ENCODE peak calls at places on chromosomes 16 and 17, in five cellular contexts. One of them, this sample, is unnamed.

GRCh38 chr16:81987121-81987520 is 24.1 kb downstream of the SDR42E1 start:
- DNase-seq in T-helper 1 cell: no peak
- DNase-seq in stimulated activated CD4-positive, alpha-beta T cell treated with anti-CD3 and anti-CD28 coated beads, Interleukin-15, amount 100 ng/mL, for 24 hours: no peak
- DNase-seq in COR-L47: no peak
- DNase-seq in GM18507: no peak
- DNase-seq in this sample: no peak

GRCh38 chr16:70735141-70735979 is 49.5 kb upstream of the MTSS2 start:
- DNase-seq in T-helper 1 cell: no peak
- DNase-seq in stimulated activated CD4-positive, alpha-beta T cell treated with anti-CD3 and anti-CD28 coated beads, Interleukin-15, amount 100 ng/mL, for 24 hours: no peak
- DNase-seq in COR-L47: no peak
- DNase-seq in GM18507: no peak
- DNase-seq in this sample: no peak

GRCh38 chr16:78183886-78184553 is 84.6 kb downstream of the WWOX start:
- DNase-seq in T-helper 1 cell: no peak
- DNase-seq in stimulated activated CD4-positive, alpha-beta T cell treated with anti-CD3 and anti-CD28 coated beads, Interleukin-15, amount 100 ng/mL, for 24 hours: no peak
- DNase-seq in COR-L47: peak
- DNase-seq in GM18507: no peak
- DNase-seq in this sample: peak

GRCh38 chr16:35629001-35629400 is 2169.6 kb downstream of the TP53TG3F start:
- DNase-seq in T-helper 1 cell: no peak
- DNase-seq in stimulated activated CD4-positive, alpha-beta T cell treated with anti-CD3 and anti-CD28 coated beads, Interleukin-15, amount 100 ng/mL, for 24 hours: no peak
- DNase-seq in COR-L47: no peak
- DNase-seq in GM18507: no peak
- DNase-seq in this sample: no peak

GRCh38 chr17:50817142-50817751 is 18.1 kb upstream of the WFIKKN2 start:
- DNase-seq in T-helper 1 cell: peak
- DNase-seq in stimulated activated CD4-positive, alpha-beta T cell treated with anti-CD3 and anti-CD28 coated beads, Interleukin-15, amount 100 ng/mL, for 24 hours: peak
- DNase-seq in COR-L47: no peak
- DNase-seq in GM18507: no peak
- DNase-seq in this sample: peak

GRCh38 chr17:2138768-2139167 is 83.9 kb downstream of the HIC1 start:
- DNase-seq in T-helper 1 cell: no peak
- DNase-seq in stimulated activated CD4-positive, alpha-beta T cell treated with anti-CD3 and anti-CD28 coated beads, Interleukin-15, amount 100 ng/mL, for 24 hours: no peak
- DNase-seq in COR-L47: no peak
- DNase-seq in GM18507: no peak
- DNase-seq in this sample: peak

GRCh38 chr17:37230633-37231032 is 145.2 kb upstream of the C17orf78 start:
- DNase-seq in T-helper 1 cell: no peak
- DNase-seq in stimulated activated CD4-positive, alpha-beta T cell treated with anti-CD3 and anti-CD28 coated beads, Interleukin-15, amount 100 ng/mL, for 24 hours: no peak
- DNase-seq in COR-L47: no peak
- DNase-seq in GM18507: no peak
- DNase-seq in this sample: no peak

GRCh38 chr16:29825145-29826044 is 5.1 kb downstream of the MVP start:
- DNase-seq in T-helper 1 cell: no peak
- DNase-seq in stimulated activated CD4-positive, alpha-beta T cell treated with anti-CD3 and anti-CD28 coated beads, Interleukin-15, amount 100 ng/mL, for 24 hours: peak
- DNase-seq in COR-L47: no peak
- DNase-seq in GM18507: no peak
- DNase-seq in this sample: peak

GRCh38 chr16:79170565-79171242 is 429.8 kb downstream of the MAF start:
- DNase-seq in T-helper 1 cell: no peak
- DNase-seq in stimulated activated CD4-positive, alpha-beta T cell treated with anti-CD3 and anti-CD28 coated beads, Interleukin-15, amount 100 ng/mL, for 24 hours: no peak
- DNase-seq in COR-L47: no peak
- DNase-seq in GM18507: no peak
- DNase-seq in this sample: no peak

GRCh38 chr16:6528217-6528616 is 804.4 kb upstream of the RBFOX1 start:
- DNase-seq in T-helper 1 cell: no peak
- DNase-seq in stimulated activated CD4-positive, alpha-beta T cell treated with anti-CD3 and anti-CD28 coated beads, Interleukin-15, amount 100 ng/mL, for 24 hours: no peak
- DNase-seq in COR-L47: no peak
- DNase-seq in GM18507: no peak
- DNase-seq in this sample: peak

GRCh38 chr17:46179375-46179999 is 13.7 kb downstream of the KANSL1 start:
- DNase-seq in T-helper 1 cell: no peak
- DNase-seq in stimulated activated CD4-positive, alpha-beta T cell treated with anti-CD3 and anti-CD28 coated beads, Interleukin-15, amount 100 ng/mL, for 24 hours: no peak
- DNase-seq in COR-L47: no peak
- DNase-seq in GM18507: no peak
- DNase-seq in this sample: no peak

GRCh38 chr17:9771465-9771864 is 19.9 kb downstream of the DHRS7C start:
- DNase-seq in T-helper 1 cell: no peak
- DNase-seq in stimulated activated CD4-positive, alpha-beta T cell treated with anti-CD3 and anti-CD28 coated beads, Interleukin-15, amount 100 ng/mL, for 24 hours: no peak
- DNase-seq in COR-L47: no peak
- DNase-seq in GM18507: no peak
- DNase-seq in this sample: no peak

GRCh38 chr16:20001856-20002707 is 71.6 kb downstream of the GPR139 start:
- DNase-seq in T-helper 1 cell: no peak
- DNase-seq in stimulated activated CD4-positive, alpha-beta T cell treated with anti-CD3 and anti-CD28 coated beads, Interleukin-15, amount 100 ng/mL, for 24 hours: no peak
- DNase-seq in COR-L47: no peak
- DNase-seq in GM18507: no peak
- DNase-seq in this sample: peak

GRCh38 chr16:73052441-73053030 is 4.6 kb upstream of the ZFHX3 start:
- DNase-seq in T-helper 1 cell: no peak
- DNase-seq in stimulated activated CD4-positive, alpha-beta T cell treated with anti-CD3 and anti-CD28 coated beads, Interleukin-15, amount 100 ng/mL, for 24 hours: no peak
- DNase-seq in COR-L47: no peak
- DNase-seq in GM18507: no peak
- DNase-seq in this sample: no peak

GRCh38 chr17:78342438-78343098 is 17.3 kb downstream of the SOCS3 start:
- DNase-seq in T-helper 1 cell: no peak
- DNase-seq in stimulated activated CD4-positive, alpha-beta T cell treated with anti-CD3 and anti-CD28 coated beads, Interleukin-15, amount 100 ng/mL, for 24 hours: no peak
- DNase-seq in COR-L47: no peak
- DNase-seq in GM18507: no peak
- DNase-seq in this sample: no peak

GRCh38 chr17:66152756-66153155 is 39.2 kb downstream of the CEP112 start:
- DNase-seq in T-helper 1 cell: no peak
- DNase-seq in stimulated activated CD4-positive, alpha-beta T cell treated with anti-CD3 and anti-CD28 coated beads, Interleukin-15, amount 100 ng/mL, for 24 hours: no peak
- DNase-seq in COR-L47: no peak
- DNase-seq in GM18507: no peak
- DNase-seq in this sample: no peak

GRCh38 chr17:17843096-17843495 is 6.3 kb upstream of the SREBF1 start:
- DNase-seq in T-helper 1 cell: no peak
- DNase-seq in stimulated activated CD4-positive, alpha-beta T cell treated with anti-CD3 and anti-CD28 coated beads, Interleukin-15, amount 100 ng/mL, for 24 hours: no peak
- DNase-seq in COR-L47: no peak
- DNase-seq in GM18507: no peak
- DNase-seq in this sample: no peak

GRCh38 chr17:40949406-40949805 is 12.0 kb upstream of the KRT23 start:
- DNase-seq in T-helper 1 cell: no peak
- DNase-seq in stimulated activated CD4-positive, alpha-beta T cell treated with anti-CD3 and anti-CD28 coated beads, Interleukin-15, amount 100 ng/mL, for 24 hours: no peak
- DNase-seq in COR-L47: peak
- DNase-seq in GM18507: no peak
- DNase-seq in this sample: peak